ENCODE peak calls at places on chromosomes 13 and 19, in ten cellular contexts. One of them, this sample, is unnamed.

GRCh38 chr19:39540333-39540673 is 342 bp upstream of the EID2 start:
- DNase-seq in chondrocyte: no peak
- DNase-seq in Peyer's patch: no peak
- DNase-seq in adrenal gland: no peak
- DNase-seq in GM23338: no peak
- DNase-seq in endodermal cell: no peak
- DNase-seq in AG10803: no peak
- DNase-seq in HepG2: no peak
- DNase-seq in neural progenitor cell: no peak
- DNase-seq in ascending aorta: no peak
- DNase-seq in this sample: no peak

GRCh38 chr13:110333837-110334236 is 26.8 kb downstream of the COL4A2 start:
- DNase-seq in chondrocyte: no peak
- DNase-seq in Peyer's patch: no peak
- DNase-seq in adrenal gland: no peak
- DNase-seq in GM23338: no peak
- DNase-seq in endodermal cell: no peak
- DNase-seq in AG10803: no peak
- DNase-seq in HepG2: no peak
- DNase-seq in neural progenitor cell: no peak
- DNase-seq in ascending aorta: peak; percentile 62
- DNase-seq in this sample: no peak

GRCh38 chr13:36979361-36980040 is 19.6 kb downstream of the ALG5 start:
- DNase-seq in chondrocyte: no peak
- DNase-seq in Peyer's patch: no peak
- DNase-seq in adrenal gland: no peak
- DNase-seq in GM23338: no peak
- DNase-seq in endodermal cell: no peak
- DNase-seq in AG10803: peak; percentile 37
- DNase-seq in HepG2: no peak
- DNase-seq in neural progenitor cell: no peak
- DNase-seq in ascending aorta: no peak
- DNase-seq in this sample: no peak

GRCh38 chr13:86087241-86087640 is 288.0 kb upstream of the SLITRK6 start:
- DNase-seq in chondrocyte: no peak
- DNase-seq in Peyer's patch: no peak
- DNase-seq in adrenal gland: no peak
- DNase-seq in GM23338: no peak
- DNase-seq in endodermal cell: no peak
- DNase-seq in AG10803: no peak
- DNase-seq in HepG2: no peak
- DNase-seq in neural progenitor cell: no peak
- DNase-seq in ascending aorta: no peak
- DNase-seq in this sample: no peak

GRCh38 chr19:54062643-54063042 is 1.1 kb downstream of the VSTM1 start:
- DNase-seq in chondrocyte: no peak
- DNase-seq in Peyer's patch: no peak
- DNase-seq in adrenal gland: no peak
- DNase-seq in GM23338: no peak
- DNase-seq in endodermal cell: no peak
- DNase-seq in AG10803: no peak
- DNase-seq in HepG2: no peak
- DNase-seq in neural progenitor cell: no peak
- DNase-seq in ascending aorta: no peak
- DNase-seq in this sample: no peak

GRCh38 chr13:74009100-74009668 is 125.0 kb downstream of the KLF12 start:
- DNase-seq in chondrocyte: no peak
- DNase-seq in Peyer's patch: no peak
- DNase-seq in adrenal gland: no peak
- DNase-seq in GM23338: no peak
- DNase-seq in endodermal cell: no peak
- DNase-seq in AG10803: no peak
- DNase-seq in HepG2: no peak
- DNase-seq in neural progenitor cell: no peak
- DNase-seq in ascending aorta: no peak
- DNase-seq in this sample: no peak

GRCh38 chr13:111911754-111912452 is 155.0 kb upstream of the SOX1 start:
- DNase-seq in chondrocyte: no peak
- DNase-seq in Peyer's patch: peak; percentile 30
- DNase-seq in adrenal gland: peak; percentile 30
- DNase-seq in GM23338: no peak
- DNase-seq in endodermal cell: no peak
- DNase-seq in AG10803: no peak
- DNase-seq in HepG2: no peak
- DNase-seq in neural progenitor cell: no peak
- DNase-seq in ascending aorta: peak; percentile 39
- DNase-seq in this sample: no peak

GRCh38 chr19:6233827-6234511 is 45.8 kb downstream of the MLLT1 start:
- DNase-seq in chondrocyte: peak; percentile 90
- DNase-seq in Peyer's patch: peak; percentile 47
- DNase-seq in adrenal gland: no peak
- DNase-seq in GM23338: no peak
- DNase-seq in endodermal cell: no peak
- DNase-seq in AG10803: peak; percentile 29
- DNase-seq in HepG2: no peak
- DNase-seq in neural progenitor cell: no peak
- DNase-seq in ascending aorta: no peak
- DNase-seq in this sample: no peak

GRCh38 chr19:13117176-13117771 is 734 bp upstream of the TRMT1 start:
- DNase-seq in chondrocyte: no peak
- DNase-seq in Peyer's patch: no peak
- DNase-seq in adrenal gland: no peak
- DNase-seq in GM23338: no peak
- DNase-seq in endodermal cell: no peak
- DNase-seq in AG10803: no peak
- DNase-seq in HepG2: no peak
- DNase-seq in neural progenitor cell: no peak
- DNase-seq in ascending aorta: no peak
- DNase-seq in this sample: no peak

GRCh38 chr13:114140131-114140908 is 7.9 kb upstream of the RASA3 start:
- DNase-seq in chondrocyte: peak; percentile 48
- DNase-seq in Peyer's patch: peak; percentile 40
- DNase-seq in adrenal gland: no peak
- DNase-seq in GM23338: no peak
- DNase-seq in endodermal cell: no peak
- DNase-seq in AG10803: no peak
- DNase-seq in HepG2: no peak
- DNase-seq in neural progenitor cell: no peak
- DNase-seq in ascending aorta: no peak
- DNase-seq in this sample: no peak

GRCh38 chr19:32917612-32917996 is 48.0 kb upstream of the SLC7A9 start:
- DNase-seq in chondrocyte: no peak
- DNase-seq in Peyer's patch: no peak
- DNase-seq in adrenal gland: no peak
- DNase-seq in GM23338: peak; percentile 30
- DNase-seq in endodermal cell: no peak
- DNase-seq in AG10803: no peak
- DNase-seq in HepG2: no peak
- DNase-seq in neural progenitor cell: no peak
- DNase-seq in ascending aorta: no peak
- DNase-seq in this sample: no peak

GRCh38 chr13:42699922-42700321 is 81.5 kb upstream of the FAM216B start:
- DNase-seq in chondrocyte: no peak
- DNase-seq in Peyer's patch: no peak
- DNase-seq in adrenal gland: no peak
- DNase-seq in GM23338: no peak
- DNase-seq in endodermal cell: no peak
- DNase-seq in AG10803: no peak
- DNase-seq in HepG2: no peak
- DNase-seq in neural progenitor cell: no peak
- DNase-seq in ascending aorta: no peak
- DNase-seq in this sample: no peak

GRCh38 chr13:20997301-20998061 is 63.9 kb downstream of the LATS2 start:
- DNase-seq in chondrocyte: peak; percentile 36
- DNase-seq in Peyer's patch: no peak
- DNase-seq in adrenal gland: no peak
- DNase-seq in GM23338: peak; percentile 75
- DNase-seq in endodermal cell: peak; percentile 51
- DNase-seq in AG10803: peak; percentile 99
- DNase-seq in HepG2: no peak
- DNase-seq in neural progenitor cell: no peak
- DNase-seq in ascending aorta: no peak
- DNase-seq in this sample: no peak

GRCh38 chr19:3108775-3109174 is 14.6 kb downstream of the GNA11 start:
- DNase-seq in chondrocyte: peak; percentile 92
- DNase-seq in Peyer's patch: no peak
- DNase-seq in adrenal gland: peak; percentile 81
- DNase-seq in GM23338: peak; percentile 92
- DNase-seq in endodermal cell: peak; percentile 91
- DNase-seq in AG10803: peak; percentile 51
- DNase-seq in HepG2: peak; percentile 52
- DNase-seq in neural progenitor cell: peak; percentile 86
- DNase-seq in ascending aorta: no peak
- DNase-seq in this sample: peak; percentile 66

GRCh38 chr13:113178070-113178895 is 19.8 kb downstream of the PROZ start:
- DNase-seq in chondrocyte: no peak
- DNase-seq in Peyer's patch: no peak
- DNase-seq in adrenal gland: no peak
- DNase-seq in GM23338: no peak
- DNase-seq in endodermal cell: no peak
- DNase-seq in AG10803: peak; percentile 91
- DNase-seq in HepG2: no peak
- DNase-seq in neural progenitor cell: no peak
- DNase-seq in ascending aorta: no peak
- DNase-seq in this sample: no peak

DNA sequence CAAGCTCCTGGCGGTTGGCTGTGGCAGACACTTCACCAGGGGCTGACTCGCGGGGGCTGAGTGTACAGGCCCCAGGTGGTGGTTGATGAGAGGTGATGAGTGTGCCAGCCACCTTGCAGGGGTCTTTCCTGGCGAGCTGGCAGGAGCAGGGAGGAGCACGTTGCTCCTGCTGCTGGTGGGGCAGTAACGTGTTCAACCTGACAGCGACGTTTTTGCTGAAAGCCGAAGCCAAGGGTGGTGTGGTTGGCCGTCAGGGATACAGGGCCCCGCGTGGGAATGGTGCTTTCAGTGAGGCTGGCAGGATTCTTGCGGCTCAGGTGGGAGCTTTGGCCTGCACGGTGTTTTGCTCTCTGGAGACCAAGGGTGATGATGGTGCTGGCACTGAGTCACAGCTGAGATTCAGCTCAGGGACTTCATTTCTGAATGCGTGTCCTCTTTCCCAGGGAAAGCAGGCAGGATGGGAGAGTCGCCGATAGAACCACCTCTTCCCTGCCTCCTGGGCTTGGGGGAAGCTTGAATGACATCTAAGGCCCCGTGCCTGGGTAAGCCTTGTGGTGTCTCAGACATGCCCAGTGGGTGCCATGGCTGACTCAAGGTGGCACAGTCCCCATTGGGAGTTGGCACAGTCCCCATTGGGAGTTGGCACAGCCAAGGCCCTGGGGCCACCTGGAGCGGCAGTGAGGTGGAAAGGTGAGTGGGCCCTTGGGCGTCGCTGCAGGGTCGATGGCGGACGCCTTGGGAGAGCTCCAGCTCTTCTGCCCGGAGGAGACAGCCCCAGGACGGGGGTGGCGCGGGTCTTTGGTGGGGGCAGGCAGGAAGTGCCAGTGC is 8.8 kb downstream of the DAZAP1 start:
- DNase-seq in chondrocyte: peak; percentile 88
- DNase-seq in Peyer's patch: no peak
- DNase-seq in adrenal gland: no peak
- DNase-seq in GM23338: no peak
- DNase-seq in endodermal cell: no peak
- DNase-seq in AG10803: peak; percentile 14
- DNase-seq in HepG2: no peak
- DNase-seq in neural progenitor cell: no peak
- DNase-seq in ascending aorta: no peak
- DNase-seq in this sample: no peak
- TF ChIP-seq CTCF in chondrocyte: no peak
- TF ChIP-seq CTCF in Peyer's patch: no peak
- TF ChIP-seq CTCF in adrenal gland: no peak
- TF ChIP-seq CTCF in GM23338: no peak
- TF ChIP-seq CTCF in endodermal cell: no peak
- TF ChIP-seq CTCF in AG10803: no peak
- TF ChIP-seq CTCF in HepG2: no peak
- TF ChIP-seq CTCF in neural progenitor cell: no peak
- TF ChIP-seq CTCF in ascending aorta: no peak
- TF ChIP-seq CTCF in this sample: no peak

GRCh38 chr19:11090264-11091032 is 1.2 kb downstream of the LDLR start:
- DNase-seq in chondrocyte: peak; percentile 98
- DNase-seq in Peyer's patch: peak; percentile 99
- DNase-seq in adrenal gland: peak; percentile 99
- DNase-seq in GM23338: peak; percentile 98
- DNase-seq in endodermal cell: peak; percentile 99
- DNase-seq in AG10803: peak; percentile 95
- DNase-seq in HepG2: peak; percentile 92
- DNase-seq in neural progenitor cell: peak; percentile 99
- DNase-seq in ascending aorta: peak; percentile 99
- DNase-seq in this sample: peak; percentile 75
- TF ChIP-seq CTCF in chondrocyte: peak; percentile 41
- TF ChIP-seq CTCF in Peyer's patch: no peak
- TF ChIP-seq CTCF in adrenal gland: no peak
- TF ChIP-seq CTCF in GM23338: no peak
- TF ChIP-seq CTCF in endodermal cell: peak; percentile 13
- TF ChIP-seq CTCF in AG10803: no peak
- TF ChIP-seq CTCF in HepG2: peak; percentile 41
- TF ChIP-seq CTCF in neural progenitor cell: no peak
- TF ChIP-seq CTCF in ascending aorta: no peak
- TF ChIP-seq CTCF in this sample: no peak

GRCh38 chr13:24922390-24923304 is 158.7 kb downstream of the RNF17 start:
- DNase-seq in chondrocyte: peak; percentile 98
- DNase-seq in Peyer's patch: peak; percentile 98
- DNase-seq in adrenal gland: peak; percentile 98
- DNase-seq in GM23338: peak; percentile 98
- DNase-seq in endodermal cell: peak; percentile 99
- DNase-seq in AG10803: peak; percentile 96
- DNase-seq in HepG2: peak; percentile 93
- DNase-seq in neural progenitor cell: peak; percentile 98
- DNase-seq in ascending aorta: peak; percentile 99
- DNase-seq in this sample: peak; percentile 56
- TF ChIP-seq CTCF in chondrocyte: no peak
- TF ChIP-seq CTCF in Peyer's patch: no peak
- TF ChIP-seq CTCF in adrenal gland: no peak
- TF ChIP-seq CTCF in GM23338: no peak
- TF ChIP-seq CTCF in endodermal cell: peak; percentile 23
- TF ChIP-seq CTCF in AG10803: no peak
- TF ChIP-seq CTCF in HepG2: peak; percentile 48
- TF ChIP-seq CTCF in neural progenitor cell: peak; percentile 21
- TF ChIP-seq CTCF in ascending aorta: no peak
- TF ChIP-seq CTCF in this sample: no peak

GRCh38 chr19:7788933-7789323 is 25.9 kb downstream of the CLEC4M start:
- DNase-seq in chondrocyte: no peak
- DNase-seq in Peyer's patch: no peak
- DNase-seq in adrenal gland: no peak
- DNase-seq in GM23338: no peak
- DNase-seq in endodermal cell: no peak
- DNase-seq in AG10803: no peak
- DNase-seq in HepG2: no peak
- DNase-seq in neural progenitor cell: no peak
- DNase-seq in ascending aorta: no peak
- DNase-seq in this sample: no peak
- TF ChIP-seq CTCF in chondrocyte: no peak
- TF ChIP-seq CTCF in Peyer's patch: no peak
- TF ChIP-seq CTCF in adrenal gland: no peak
- TF ChIP-seq CTCF in GM23338: no peak
- TF ChIP-seq CTCF in endodermal cell: no peak
- TF ChIP-seq CTCF in AG10803: no peak
- TF ChIP-seq CTCF in HepG2: no peak
- TF ChIP-seq CTCF in neural progenitor cell: no peak
- TF ChIP-seq CTCF in ascending aorta: no peak
- TF ChIP-seq CTCF in this sample: no peak

GRCh38 chr13:53311561-53311960 is 282.9 kb downstream of the OLFM4 start:
- DNase-seq in chondrocyte: no peak
- DNase-seq in Peyer's patch: no peak
- DNase-seq in adrenal gland: no peak
- DNase-seq in GM23338: peak; percentile 54
- DNase-seq in endodermal cell: peak; percentile 52
- DNase-seq in AG10803: no peak
- DNase-seq in HepG2: no peak
- DNase-seq in neural progenitor cell: peak; percentile 67
- DNase-seq in ascending aorta: no peak
- DNase-seq in this sample: peak; percentile 31
- TF ChIP-seq CTCF in chondrocyte: no peak
- TF ChIP-seq CTCF in Peyer's patch: no peak
- TF ChIP-seq CTCF in adrenal gland: no peak
- TF ChIP-seq CTCF in GM23338: peak; percentile 47
- TF ChIP-seq CTCF in endodermal cell: peak; percentile 75
- TF ChIP-seq CTCF in AG10803: no peak
- TF ChIP-seq CTCF in HepG2: no peak
- TF ChIP-seq CTCF in neural progenitor cell: peak; percentile 57
- TF ChIP-seq CTCF in ascending aorta: no peak
- TF ChIP-seq CTCF in this sample: peak; percentile 42

This sample was measured in D721Med.